ENCODE peak calls at places on chromosomes 7 and 10, in six cellular contexts. Y is suprapubic skin, G is Calu3, K is PC-9, U is AG09309, S is neural progenitor cell. R is an unnamed sample.

GRCh38 chr10:103507235-103508191 is 14.0 kb downstream of the NEURL1 start:
- DNase-seq in Y (peak), S (no peak), K (no peak), U (no peak), G (no peak), R (no peak)

GRCh38 chr10:38038107-38038931 is 27.8 kb downstream of the ZNF33A start:
- DNase-seq in K (no peak), G (no peak), S (no peak), U (no peak), Y (no peak), R (no peak)

GRCh38 chr7:16954326-16954725 is 72.5 kb upstream of the AGR3 start:
- DNase-seq in G (no peak), K (no peak), S (no peak), U (no peak), Y (no peak), R (no peak)

GRCh38 chr7:51630933-51631332 is 314.3 kb upstream of the COBL start:
- DNase-seq in S (no peak), G (no peak), U (no peak), Y (no peak), K (no peak), R (no peak)

GRCh38 chr10:126500866-126501265 is 112.6 kb upstream of the ADAM12 start:
- DNase-seq in U (peak), G (no peak), Y (no peak), K (no peak), S (no peak), R (no peak)

GRCh38 chr7:139695616-139696015 is 82.2 kb downstream of the HIPK2 start:
- DNase-seq in S (no peak), U (no peak), Y (no peak), K (no peak), G (no peak), R (no peak)

GRCh38 chr7:18803880-18804279 is 308.3 kb downstream of the HDAC9 start:
- DNase-seq in S (no peak), U (no peak), K (no peak), Y (no peak), G (no peak), R (no peak)

GRCh38 chr7:27576360-27576944 is 86.2 kb downstream of the HIBADH start:
- DNase-seq in K (no peak), Y (no peak), U (peak), S (peak), G (peak), R (no peak)

GRCh38 chr10:130354555-130354954 is 218.4 kb downstream of the GLRX3 start:
- DNase-seq in S (no peak), U (no peak), Y (peak), G (no peak), K (no peak), R (no peak)

GRCh38 chr10:43078175-43078985 is 1.5 kb downstream of the RET start:
- DNase-seq in U (no peak), K (no peak), S (no peak), Y (no peak), G (no peak), R (no peak)

GRCh38 chr7:135939268-135939667 is 37.9 kb downstream of the MTPN start:
- DNase-seq in S (peak), K (no peak), U (no peak), Y (no peak), G (no peak), R (no peak)

GRCh38 chr10:104072786-104073185 is 12.9 kb downstream of the COL17A1 start:
- DNase-seq in G (no peak), K (no peak), U (no peak), Y (no peak), S (no peak), R (no peak)

GRCh38 chr7:40498933-40499332 is 364.1 kb downstream of the SUGCT start:
- DNase-seq in K (no peak), Y (no peak), G (no peak), S (no peak), U (no peak), R (no peak)

GRCh38 chr7:39700932-39701331 is 77.6 kb downstream of the RALA start:
- DNase-seq in Y (no peak), G (no peak), U (no peak), S (no peak), K (no peak), R (no peak)

GRCh38 chr7:83119002-83119358 is 43.7 kb downstream of the PCLO start:
- DNase-seq in K (no peak), U (no peak), S (no peak), G (no peak), Y (no peak), R (no peak)

DNA sequence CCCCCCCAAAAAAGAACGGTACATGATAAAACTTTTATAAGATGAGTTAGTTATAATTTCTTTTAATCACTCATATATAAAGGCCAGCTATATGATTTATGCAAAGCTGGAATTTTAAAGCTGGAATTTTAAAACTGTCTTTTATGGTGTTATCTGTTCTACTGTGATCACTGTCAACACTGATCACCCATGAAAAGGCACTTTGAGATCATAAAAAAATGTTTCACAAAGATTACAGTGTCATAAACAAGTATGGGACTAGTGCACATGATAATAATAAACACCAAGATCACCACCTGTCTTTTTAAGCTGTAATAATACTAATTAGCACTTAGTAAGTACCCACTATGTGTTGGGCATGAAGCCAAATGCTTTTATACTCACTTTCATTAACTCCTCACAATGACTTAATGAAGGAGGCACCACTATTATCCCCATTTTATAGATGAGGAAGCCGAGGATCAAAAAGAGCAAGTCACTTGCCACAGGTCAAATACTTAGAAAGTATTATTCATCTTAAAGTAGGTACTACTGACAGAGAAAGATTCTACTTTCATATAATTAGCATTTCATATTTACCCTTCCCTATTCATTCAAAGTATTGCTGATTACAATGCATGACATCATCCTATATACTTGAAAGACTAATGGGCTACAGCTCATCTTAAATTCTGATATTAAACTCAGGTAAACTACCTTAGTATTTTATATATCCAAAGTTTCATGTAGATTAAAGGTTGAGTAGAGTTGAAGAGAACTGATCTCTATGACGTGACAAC is 8.3 kb upstream of the RHOBTB1 start:
- DNase-seq in Y (no peak), G (no peak), S (no peak), U (no peak), K (no peak), R (no peak)
- TF ChIP-seq CTCF in Y (no peak), G (no peak), S (no peak), U (no peak), K (no peak), R (no peak)

DNA sequence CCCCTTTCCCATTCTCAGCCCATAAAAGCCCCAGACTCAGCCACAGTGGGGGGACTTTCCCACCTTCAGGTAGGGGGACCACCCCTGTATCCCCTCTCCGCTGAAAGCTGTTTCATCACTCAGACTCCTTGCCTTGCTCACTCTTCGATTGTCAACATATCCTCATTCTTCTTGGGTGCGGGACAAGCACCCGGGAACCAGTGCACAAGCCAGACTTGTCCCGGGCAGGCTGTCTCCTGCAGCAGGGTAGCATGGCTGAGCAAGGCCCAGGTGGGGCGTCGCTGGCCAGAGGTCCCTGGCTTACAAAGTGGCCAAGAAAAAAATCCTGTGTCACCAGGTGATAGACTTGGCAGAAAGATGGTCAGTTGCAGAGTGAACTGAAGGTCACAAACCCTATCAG is 64.7 kb downstream of the NOD1 start:
- DNase-seq in S (no peak), G (no peak), K (no peak), Y (no peak), U (no peak), R (no peak)
- TF ChIP-seq CTCF in S (no peak), G (no peak), K (no peak), Y (no peak), U (no peak), R (no peak)

DNA sequence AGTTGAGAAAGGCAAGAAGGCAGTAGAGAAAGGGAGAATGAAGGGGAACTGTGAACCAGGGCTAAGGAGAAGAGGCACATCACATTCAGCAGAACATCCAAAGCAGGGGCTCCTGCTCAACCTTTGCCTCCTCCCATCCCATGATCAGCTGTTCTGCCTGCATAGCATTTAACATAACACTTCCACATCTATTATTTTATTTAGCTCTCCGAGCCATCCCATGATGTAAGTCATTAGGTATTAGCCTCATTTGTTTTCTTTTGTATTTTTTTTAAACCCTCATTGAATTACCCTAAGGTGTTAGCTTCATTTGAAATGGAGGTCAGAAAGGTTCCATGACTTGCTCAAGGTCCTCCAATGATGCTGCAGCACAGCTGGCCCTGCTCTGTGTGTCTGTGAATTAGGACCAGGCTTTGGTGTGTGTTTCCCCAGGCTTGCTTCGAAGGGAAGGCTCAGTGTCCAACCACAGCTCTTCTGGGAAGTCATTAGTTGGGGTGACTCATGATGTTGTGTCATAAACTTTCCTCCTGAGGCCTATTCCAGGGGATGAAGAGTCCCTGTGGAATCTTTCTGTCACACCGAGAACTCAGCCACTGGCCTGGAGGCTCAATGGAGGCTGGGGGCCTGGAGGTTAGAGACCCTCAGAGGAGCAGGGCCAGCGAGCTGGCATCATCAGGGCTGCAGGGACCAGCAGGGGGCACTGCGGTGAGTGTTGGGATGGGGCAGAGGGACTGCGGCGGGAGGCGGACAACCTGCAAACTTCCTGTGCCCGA is 16.5 kb downstream of the NPFFR1 start:
- DNase-seq in Y (no peak), S (peak), G (peak), K (peak), U (peak), R (peak)
- TF ChIP-seq CTCF in Y (no peak), S (peak), G (peak), K (peak), U (peak), R (no peak)

DNA sequence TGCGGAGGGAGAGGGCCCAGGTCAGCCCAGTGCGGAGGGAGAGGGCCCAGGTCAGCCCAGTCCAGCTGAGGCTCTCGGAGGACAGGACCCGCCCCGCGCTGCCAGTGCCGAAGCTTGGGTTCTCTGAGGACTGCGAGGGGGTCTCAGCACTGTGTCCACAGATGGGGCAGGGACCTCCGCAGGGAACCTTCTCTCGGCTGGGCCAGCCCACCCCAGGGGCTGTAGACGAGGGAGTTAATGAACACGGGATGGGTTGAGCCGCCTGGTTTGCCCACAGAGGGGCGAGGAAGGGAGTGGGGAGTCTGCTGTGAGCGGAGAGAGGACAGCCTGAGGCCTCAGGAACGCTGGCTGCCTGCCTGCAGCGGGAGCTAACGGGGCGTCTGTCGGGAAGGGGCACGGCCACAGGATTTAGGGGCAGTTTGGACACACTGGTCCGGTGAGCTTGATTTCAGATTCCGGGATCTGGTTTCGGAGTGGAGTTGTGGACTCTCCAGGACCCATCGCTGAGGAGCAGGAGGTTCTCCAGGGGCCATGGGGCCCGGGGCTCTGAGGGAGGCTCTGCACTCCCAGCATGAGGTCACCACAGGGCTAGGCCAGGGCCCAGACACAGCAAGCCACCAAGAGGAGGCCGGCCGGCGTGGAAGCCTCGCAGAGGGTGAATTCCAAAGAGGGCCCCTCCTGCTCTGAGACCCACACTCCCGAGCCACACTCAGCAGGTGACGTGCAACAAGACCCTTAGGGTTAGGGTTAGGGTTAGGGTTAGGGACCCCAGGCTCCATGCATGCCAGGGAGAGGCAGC is 19.1 kb upstream of the FAM20C start:
- DNase-seq in U (no peak), K (no peak), S (no peak), Y (no peak), G (no peak), R (no peak)
- TF ChIP-seq CTCF in U (no peak), K (no peak), S (no peak), Y (no peak), G (no peak), R (no peak)